ENCODE peak calls at places on chromosomes 16 and 17, in five cellular contexts. M, H, Q, D and A are unnamed samples.
A peak's percentile ranks its signal among the peaks of the same experiment; 100 is the strongest.

GRCh38 chr16:53732296-53732929 is 28.5 kb downstream of the FTO start:
- DNase-seq in M (no peak), H (no peak), Q (no peak), D (no peak), A (no peak)

GRCh38 chr17:78227455-78227916 is 3.9 kb upstream of the TMEM235 start:
- DNase-seq in M (no peak), H (no peak), Q (no peak), D (no peak), A (no peak)

GRCh38 chr17:13584701-13585080 is 17.0 kb downstream of the HS3ST3A1 start:
- DNase-seq in M (no peak), H (peak; percentile 27), Q (no peak), D (no peak), A (no peak)

GRCh38 chr16:30356401-30357084 is 1.4 kb upstream of the CD2BP2 start:
- DNase-seq in M (no peak), H (no peak), Q (peak; percentile 66), D (no peak), A (no peak)

GRCh38 chr17:17737938-17738894 is 57.0 kb downstream of the RAI1 start:
- DNase-seq in M (no peak), H (peak; percentile 81), Q (no peak), D (peak; percentile 21), A (no peak)

GRCh38 chr17:13749566-13750235 is 148.0 kb upstream of the HS3ST3A1 start:
- DNase-seq in M (no peak), H (no peak), Q (no peak), D (no peak), A (no peak)

GRCh38 chr16:54462766-54463165 is 176.2 kb upstream of the IRX3 start:
- DNase-seq in M (no peak), H (no peak), Q (no peak), D (no peak), A (no peak)

GRCh38 chr17:27239584-27239983 is 54.3 kb upstream of the WSB1 start:
- DNase-seq in M (no peak), H (no peak), Q (no peak), D (no peak), A (no peak)

GRCh38 chr17:10292057-10292931 is 80.5 kb downstream of the MYH13 start:
- DNase-seq in M (peak; percentile 46), H (peak; percentile 44), Q (no peak), D (no peak), A (no peak)